ENCODE peak calls at places on chromosomes 11 and 22, in five cellular contexts. One of them, this sample, is unnamed.

GRCh38 chr11:69877235-69877634 is 58.0 kb upstream of the FGF3 start:
- DNase-seq in fibroblast of the aortic adventitia: no peak
- DNase-seq in osteocyte: peak; percentile 73
- DNase-seq in NCI-H1930: no peak
- DNase-seq in stimulated activated CD8-positive, alpha-beta memory T cell treated with anti-CD3 and anti-CD28 coated beads, Interleukin-15, amount 100 ng/mL, for 1 hour: no peak
- DNase-seq in this sample: no peak

GRCh38 chr11:67563354-67564114 is 20.1 kb upstream of the GSTP1 start:
- DNase-seq in fibroblast of the aortic adventitia: peak; percentile 94
- DNase-seq in stimulated activated CD8-positive, alpha-beta memory T cell treated with anti-CD3 and anti-CD28 coated beads, Interleukin-15, amount 100 ng/mL, for 1 hour: no peak
- DNase-seq in osteocyte: no peak
- DNase-seq in NCI-H1930: no peak
- DNase-seq in this sample: no peak

GRCh38 chr22:20200411-20200810 is 49.6 kb upstream of the CCDC188 start:
- DNase-seq in osteocyte: no peak
- DNase-seq in NCI-H1930: no peak
- DNase-seq in stimulated activated CD8-positive, alpha-beta memory T cell treated with anti-CD3 and anti-CD28 coated beads, Interleukin-15, amount 100 ng/mL, for 1 hour: no peak
- DNase-seq in fibroblast of the aortic adventitia: no peak
- DNase-seq in this sample: no peak

GRCh38 chr11:91837649-91838330 is 386.8 kb upstream of the FAT3 start:
- DNase-seq in osteocyte: no peak
- DNase-seq in stimulated activated CD8-positive, alpha-beta memory T cell treated with anti-CD3 and anti-CD28 coated beads, Interleukin-15, amount 100 ng/mL, for 1 hour: no peak
- DNase-seq in NCI-H1930: no peak
- DNase-seq in fibroblast of the aortic adventitia: no peak
- DNase-seq in this sample: no peak

GRCh38 chr22:22750335-22751042 is 106.1 kb downstream of the GGTLC2 start:
- DNase-seq in fibroblast of the aortic adventitia: no peak
- DNase-seq in NCI-H1930: no peak
- DNase-seq in osteocyte: peak; percentile 76
- DNase-seq in stimulated activated CD8-positive, alpha-beta memory T cell treated with anti-CD3 and anti-CD28 coated beads, Interleukin-15, amount 100 ng/mL, for 1 hour: no peak
- DNase-seq in this sample: no peak

GRCh38 chr22:42111798-42112197 is 18.8 kb downstream of the CYP2D6 start:
- DNase-seq in osteocyte: no peak
- DNase-seq in NCI-H1930: no peak
- DNase-seq in stimulated activated CD8-positive, alpha-beta memory T cell treated with anti-CD3 and anti-CD28 coated beads, Interleukin-15, amount 100 ng/mL, for 1 hour: no peak
- DNase-seq in fibroblast of the aortic adventitia: no peak
- DNase-seq in this sample: no peak

GRCh38 chr11:101446238-101446637 is 137.6 kb downstream of the TRPC6 start:
- DNase-seq in fibroblast of the aortic adventitia: peak; percentile 28
- DNase-seq in NCI-H1930: no peak
- DNase-seq in osteocyte: no peak
- DNase-seq in stimulated activated CD8-positive, alpha-beta memory T cell treated with anti-CD3 and anti-CD28 coated beads, Interleukin-15, amount 100 ng/mL, for 1 hour: no peak
- DNase-seq in this sample: no peak

GRCh38 chr11:126544311-126545056 is 189.0 kb downstream of the ST3GAL4 start:
- DNase-seq in stimulated activated CD8-positive, alpha-beta memory T cell treated with anti-CD3 and anti-CD28 coated beads, Interleukin-15, amount 100 ng/mL, for 1 hour: no peak
- DNase-seq in osteocyte: no peak
- DNase-seq in fibroblast of the aortic adventitia: peak; percentile 27
- DNase-seq in NCI-H1930: no peak
- DNase-seq in this sample: peak; percentile 56

GRCh38 chr22:37316875-37317371 is 34.6 kb downstream of the CYTH4 start:
- DNase-seq in stimulated activated CD8-positive, alpha-beta memory T cell treated with anti-CD3 and anti-CD28 coated beads, Interleukin-15, amount 100 ng/mL, for 1 hour: peak; percentile 46
- DNase-seq in fibroblast of the aortic adventitia: peak; percentile 89
- DNase-seq in osteocyte: peak; percentile 91
- DNase-seq in NCI-H1930: peak; percentile 71
- DNase-seq in this sample: no peak

GRCh38 chr11:1283091-1283511 is 26.3 kb downstream of the TOLLIP start:
- DNase-seq in NCI-H1930: no peak
- DNase-seq in osteocyte: no peak
- DNase-seq in stimulated activated CD8-positive, alpha-beta memory T cell treated with anti-CD3 and anti-CD28 coated beads, Interleukin-15, amount 100 ng/mL, for 1 hour: no peak
- DNase-seq in fibroblast of the aortic adventitia: no peak
- DNase-seq in this sample: no peak

GRCh38 chr22:35587447-35587870 is 29.7 kb downstream of the MB start:
- DNase-seq in stimulated activated CD8-positive, alpha-beta memory T cell treated with anti-CD3 and anti-CD28 coated beads, Interleukin-15, amount 100 ng/mL, for 1 hour: no peak
- DNase-seq in osteocyte: no peak
- DNase-seq in fibroblast of the aortic adventitia: no peak
- DNase-seq in NCI-H1930: no peak
- DNase-seq in this sample: no peak

GRCh38 chr22:49897015-49897684 is 21.1 kb downstream of the ALG12 start:
- DNase-seq in fibroblast of the aortic adventitia: no peak
- DNase-seq in osteocyte: no peak
- DNase-seq in NCI-H1930: no peak
- DNase-seq in stimulated activated CD8-positive, alpha-beta memory T cell treated with anti-CD3 and anti-CD28 coated beads, Interleukin-15, amount 100 ng/mL, for 1 hour: no peak
- DNase-seq in this sample: no peak

GRCh38 chr22:42856179-42856864 is 751 bp downstream of the ARFGAP3 start:
- DNase-seq in osteocyte: no peak
- DNase-seq in NCI-H1930: no peak
- DNase-seq in fibroblast of the aortic adventitia: peak; percentile 28
- DNase-seq in stimulated activated CD8-positive, alpha-beta memory T cell treated with anti-CD3 and anti-CD28 coated beads, Interleukin-15, amount 100 ng/mL, for 1 hour: peak; percentile 19
- DNase-seq in this sample: no peak

GRCh38 chr11:79794057-79794456 is 353.2 kb upstream of the TENM4 start:
- DNase-seq in fibroblast of the aortic adventitia: no peak
- DNase-seq in stimulated activated CD8-positive, alpha-beta memory T cell treated with anti-CD3 and anti-CD28 coated beads, Interleukin-15, amount 100 ng/mL, for 1 hour: no peak
- DNase-seq in NCI-H1930: no peak
- DNase-seq in osteocyte: no peak
- DNase-seq in this sample: no peak

GRCh38 chr22:25746012-25746373 is 4.0 kb downstream of the MYO18B start:
- DNase-seq in NCI-H1930: no peak
- DNase-seq in stimulated activated CD8-positive, alpha-beta memory T cell treated with anti-CD3 and anti-CD28 coated beads, Interleukin-15, amount 100 ng/mL, for 1 hour: no peak
- DNase-seq in osteocyte: no peak
- DNase-seq in fibroblast of the aortic adventitia: peak; percentile 70
- DNase-seq in this sample: no peak

GRCh38 chr11:100753144-100753543 is 66.1 kb downstream of the ARHGAP42 start:
- DNase-seq in stimulated activated CD8-positive, alpha-beta memory T cell treated with anti-CD3 and anti-CD28 coated beads, Interleukin-15, amount 100 ng/mL, for 1 hour: no peak
- DNase-seq in NCI-H1930: no peak
- DNase-seq in osteocyte: no peak
- DNase-seq in fibroblast of the aortic adventitia: no peak
- DNase-seq in this sample: no peak

GRCh38 chr11:11268706-11269105 is 84.3 kb downstream of the CSNK2A3 start:
- DNase-seq in stimulated activated CD8-positive, alpha-beta memory T cell treated with anti-CD3 and anti-CD28 coated beads, Interleukin-15, amount 100 ng/mL, for 1 hour: no peak
- DNase-seq in osteocyte: no peak
- DNase-seq in fibroblast of the aortic adventitia: no peak
- DNase-seq in NCI-H1930: no peak
- DNase-seq in this sample: no peak

GRCh38 chr11:63560506-63561179 is 2.5 kb downstream of the PLAAT2 start:
- DNase-seq in NCI-H1930: no peak
- DNase-seq in osteocyte: peak; percentile 53
- DNase-seq in stimulated activated CD8-positive, alpha-beta memory T cell treated with anti-CD3 and anti-CD28 coated beads, Interleukin-15, amount 100 ng/mL, for 1 hour: no peak
- DNase-seq in fibroblast of the aortic adventitia: no peak
- DNase-seq in this sample: no peak

GRCh38 chr11:5713695-5714094 is 22.6 kb upstream of the OR56B1 start:
- DNase-seq in stimulated activated CD8-positive, alpha-beta memory T cell treated with anti-CD3 and anti-CD28 coated beads, Interleukin-15, amount 100 ng/mL, for 1 hour: no peak
- DNase-seq in fibroblast of the aortic adventitia: peak; percentile 39
- DNase-seq in osteocyte: no peak
- DNase-seq in NCI-H1930: no peak
- DNase-seq in this sample: no peak

GRCh38 chr22:48976556-48977535 is 850.8 kb downstream of the BRD1 start:
- DNase-seq in osteocyte: peak; percentile 81
- DNase-seq in NCI-H1930: no peak
- DNase-seq in stimulated activated CD8-positive, alpha-beta memory T cell treated with anti-CD3 and anti-CD28 coated beads, Interleukin-15, amount 100 ng/mL, for 1 hour: no peak
- DNase-seq in fibroblast of the aortic adventitia: no peak
- DNase-seq in this sample: no peak

GRCh38 chr22:36659762-36660509 is 43.6 kb downstream of the CACNG2 start:
- DNase-seq in NCI-H1930: peak; percentile 67
- DNase-seq in fibroblast of the aortic adventitia: peak; percentile 86
- DNase-seq in osteocyte: peak; percentile 95
- DNase-seq in stimulated activated CD8-positive, alpha-beta memory T cell treated with anti-CD3 and anti-CD28 coated beads, Interleukin-15, amount 100 ng/mL, for 1 hour: no peak
- DNase-seq in this sample: no peak

GRCh38 chr11:115579181-115579825 is 75.1 kb upstream of the CADM1 start:
- DNase-seq in NCI-H1930: no peak
- DNase-seq in fibroblast of the aortic adventitia: no peak
- DNase-seq in osteocyte: no peak
- DNase-seq in stimulated activated CD8-positive, alpha-beta memory T cell treated with anti-CD3 and anti-CD28 coated beads, Interleukin-15, amount 100 ng/mL, for 1 hour: no peak
- DNase-seq in this sample: no peak

GRCh38 chr11:131186629-131187075 is 183.8 kb upstream of the NTM start:
- DNase-seq in fibroblast of the aortic adventitia: no peak
- DNase-seq in NCI-H1930: no peak
- DNase-seq in osteocyte: no peak
- DNase-seq in stimulated activated CD8-positive, alpha-beta memory T cell treated with anti-CD3 and anti-CD28 coated beads, Interleukin-15, amount 100 ng/mL, for 1 hour: no peak
- DNase-seq in this sample: no peak

GRCh38 chr11:129593098-129593497 is 217.4 kb downstream of the BARX2 start:
- DNase-seq in fibroblast of the aortic adventitia: no peak
- DNase-seq in stimulated activated CD8-positive, alpha-beta memory T cell treated with anti-CD3 and anti-CD28 coated beads, Interleukin-15, amount 100 ng/mL, for 1 hour: no peak
- DNase-seq in NCI-H1930: no peak
- DNase-seq in osteocyte: no peak
- DNase-seq in this sample: no peak